ENCODE peak calls at places on chromosomes 7 and 10, in seven cellular contexts. One of them, this sample, is unnamed.
A peak's percentile ranks its signal among the peaks of the same experiment; 100 is the strongest.

GRCh38 chr7:27575647-27576046 is 87.0 kb downstream of the HIBADH start:
- DNase-seq in PC-9: no peak
- DNase-seq in K562: no peak
- DNase-seq in GM12878: no peak
- DNase-seq in fibroblast of lung: no peak
- DNase-seq in hepatocyte: peak; percentile 39
- DNase-seq in astrocyte: no peak
- DNase-seq in this sample: no peak

GRCh38 chr10:129530486-129531065 is 63.5 kb downstream of the MGMT start:
- DNase-seq in fibroblast of lung: no peak
- DNase-seq in PC-9: no peak
- DNase-seq in astrocyte: no peak
- DNase-seq in hepatocyte: no peak
- DNase-seq in GM12878: no peak
- DNase-seq in K562: no peak
- DNase-seq in this sample: no peak

GRCh38 chr10:70742537-70743429 is 42.4 kb downstream of the TBATA start:
- DNase-seq in K562: peak; percentile 67
- DNase-seq in fibroblast of lung: peak; percentile 85
- DNase-seq in hepatocyte: peak; percentile 68
- DNase-seq in astrocyte: peak; percentile 83
- DNase-seq in GM12878: no peak
- DNase-seq in PC-9: no peak
- DNase-seq in this sample: no peak

GRCh38 chr10:118106426-118106825 is 59.7 kb upstream of the RAB11FIP2 start:
- DNase-seq in PC-9: no peak
- DNase-seq in hepatocyte: peak; percentile 40
- DNase-seq in fibroblast of lung: peak; percentile 31
- DNase-seq in GM12878: no peak
- DNase-seq in astrocyte: peak; percentile 5
- DNase-seq in K562: peak; percentile 7
- DNase-seq in this sample: peak; percentile 31

GRCh38 chr10:3364768-3365480 is 192.3 kb upstream of the PITRM1 start:
- DNase-seq in GM12878: no peak
- DNase-seq in astrocyte: no peak
- DNase-seq in K562: no peak
- DNase-seq in PC-9: no peak
- DNase-seq in fibroblast of lung: no peak
- DNase-seq in hepatocyte: peak; percentile 26
- DNase-seq in this sample: no peak

GRCh38 chr7:151426486-151426905 is 13.4 kb downstream of the CRYGN start:
- DNase-seq in GM12878: no peak
- DNase-seq in K562: no peak
- DNase-seq in PC-9: no peak
- DNase-seq in fibroblast of lung: peak; percentile 96
- DNase-seq in hepatocyte: peak; percentile 68
- DNase-seq in astrocyte: peak; percentile 97
- DNase-seq in this sample: peak; percentile 68

GRCh38 chr7:7681191-7681935 is 37.0 kb downstream of the RPA3 start:
- DNase-seq in PC-9: peak; percentile 82
- DNase-seq in K562: no peak
- DNase-seq in hepatocyte: peak; percentile 65
- DNase-seq in fibroblast of lung: peak; percentile 82
- DNase-seq in astrocyte: peak; percentile 34
- DNase-seq in GM12878: peak; percentile 56
- DNase-seq in this sample: peak; percentile 81

GRCh38 chr7:50637725-50638643 is 72.8 kb upstream of the DDC start:
- DNase-seq in hepatocyte: no peak
- DNase-seq in PC-9: no peak
- DNase-seq in fibroblast of lung: peak; percentile 22
- DNase-seq in GM12878: no peak
- DNase-seq in astrocyte: peak; percentile 26
- DNase-seq in K562: no peak
- DNase-seq in this sample: no peak

GRCh38 chr10:98446121-98446655 is 547 bp downstream of the HPS1 start:
- DNase-seq in GM12878: no peak
- DNase-seq in PC-9: peak; percentile 34
- DNase-seq in K562: no peak
- DNase-seq in hepatocyte: peak; percentile 53
- DNase-seq in fibroblast of lung: peak; percentile 19
- DNase-seq in astrocyte: peak; percentile 20
- DNase-seq in this sample: peak; percentile 40

GRCh38 chr10:105647354-105647753 is 1006.3 kb downstream of the SORCS3 start:
- DNase-seq in astrocyte: no peak
- DNase-seq in fibroblast of lung: no peak
- DNase-seq in hepatocyte: no peak
- DNase-seq in PC-9: no peak
- DNase-seq in GM12878: no peak
- DNase-seq in K562: no peak
- DNase-seq in this sample: no peak

GRCh38 chr7:135427166-135427565 is 82.7 kb downstream of the CNOT4 start:
- DNase-seq in PC-9: no peak
- DNase-seq in astrocyte: no peak
- DNase-seq in GM12878: no peak
- DNase-seq in hepatocyte: no peak
- DNase-seq in K562: no peak
- DNase-seq in fibroblast of lung: no peak
- DNase-seq in this sample: no peak

GRCh38 chr10:99742240-99742639 is 10.2 kb downstream of the CUTC start:
- DNase-seq in K562: no peak
- DNase-seq in GM12878: no peak
- DNase-seq in astrocyte: no peak
- DNase-seq in hepatocyte: no peak
- DNase-seq in PC-9: no peak
- DNase-seq in fibroblast of lung: no peak
- DNase-seq in this sample: no peak

GRCh38 chr10:18665815-18666558 is 6.8 kb downstream of the ARL5B start:
- DNase-seq in fibroblast of lung: peak; percentile 26
- DNase-seq in GM12878: no peak
- DNase-seq in astrocyte: peak; percentile 35
- DNase-seq in PC-9: no peak
- DNase-seq in hepatocyte: no peak
- DNase-seq in K562: no peak
- DNase-seq in this sample: no peak

GRCh38 chr10:113780681-113781250 is 29.3 kb downstream of the PLEKHS1 start:
- DNase-seq in fibroblast of lung: no peak
- DNase-seq in GM12878: no peak
- DNase-seq in PC-9: no peak
- DNase-seq in K562: no peak
- DNase-seq in astrocyte: no peak
- DNase-seq in hepatocyte: no peak
- DNase-seq in this sample: no peak

GRCh38 chr10:123146013-123146891 is 1.7 kb upstream of the HMX2 start:
- DNase-seq in GM12878: no peak
- DNase-seq in K562: no peak
- DNase-seq in hepatocyte: no peak
- DNase-seq in fibroblast of lung: no peak
- DNase-seq in PC-9: no peak
- DNase-seq in astrocyte: no peak
- DNase-seq in this sample: no peak

GRCh38 chr7:42475082-42475481 is 238.1 kb upstream of the GLI3 start:
- DNase-seq in PC-9: no peak
- DNase-seq in hepatocyte: no peak
- DNase-seq in GM12878: no peak
- DNase-seq in astrocyte: no peak
- DNase-seq in K562: no peak
- DNase-seq in fibroblast of lung: no peak
- DNase-seq in this sample: no peak

GRCh38 chr7:89017676-89018075 is 222.1 kb upstream of the TEX47 start:
- DNase-seq in PC-9: no peak
- DNase-seq in GM12878: no peak
- DNase-seq in astrocyte: no peak
- DNase-seq in K562: no peak
- DNase-seq in fibroblast of lung: no peak
- DNase-seq in hepatocyte: no peak
- DNase-seq in this sample: no peak

GRCh38 chr7:49125246-49125645 is 200.9 kb downstream of the CDC14C start:
- DNase-seq in hepatocyte: no peak
- DNase-seq in K562: no peak
- DNase-seq in PC-9: no peak
- DNase-seq in fibroblast of lung: no peak
- DNase-seq in astrocyte: no peak
- DNase-seq in GM12878: no peak
- DNase-seq in this sample: no peak

GRCh38 chr10:64116731-64117130 is 595.5 kb downstream of the REEP3 start:
- DNase-seq in fibroblast of lung: no peak
- DNase-seq in astrocyte: no peak
- DNase-seq in hepatocyte: no peak
- DNase-seq in K562: no peak
- DNase-seq in GM12878: no peak
- DNase-seq in PC-9: no peak
- DNase-seq in this sample: no peak

GRCh38 chr7:17408245-17408903 is 109.9 kb downstream of the AHR start:
- DNase-seq in astrocyte: peak; percentile 92
- DNase-seq in K562: no peak
- DNase-seq in fibroblast of lung: peak; percentile 98
- DNase-seq in hepatocyte: peak; percentile 78
- DNase-seq in PC-9: peak; percentile 97
- DNase-seq in GM12878: no peak
- DNase-seq in this sample: no peak

DNA sequence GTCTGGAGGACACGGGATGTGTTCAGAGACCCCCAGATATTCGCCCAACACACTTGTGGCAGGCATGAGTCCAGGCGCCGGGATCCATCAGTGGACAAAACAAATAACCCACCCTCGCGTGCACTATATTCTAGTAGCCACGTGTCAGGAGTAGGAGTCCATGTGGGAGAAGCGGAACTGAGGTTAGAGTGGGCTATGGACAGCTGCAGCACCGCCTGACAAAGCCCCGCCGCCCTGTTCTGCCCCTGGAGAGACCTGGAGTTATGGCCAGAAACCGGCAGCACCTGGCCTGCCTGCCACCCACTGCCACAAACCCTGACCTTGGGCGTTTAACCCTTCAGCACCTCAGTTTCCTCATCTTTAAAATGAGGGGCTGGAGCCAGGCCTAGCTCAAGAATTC is 181.0 kb upstream of the RNF32 start:
- DNase-seq in GM12878: no peak
- DNase-seq in fibroblast of lung: no peak
- DNase-seq in hepatocyte: no peak
- DNase-seq in astrocyte: no peak
- DNase-seq in K562: no peak
- DNase-seq in PC-9: no peak
- DNase-seq in this sample: no peak
- TF ChIP-seq EZH2 in GM12878: no peak
- TF ChIP-seq EZH2 in fibroblast of lung: no peak
- TF ChIP-seq EZH2 in hepatocyte: no peak
- TF ChIP-seq EZH2 in astrocyte: no peak
- TF ChIP-seq EZH2 in K562: no peak
- TF ChIP-seq EZH2 in PC-9: no peak
- TF ChIP-seq EZH2 in this sample: no peak

GRCh38 chr10:71769279-71769823 is 4.0 kb downstream of the VSIR start:
- DNase-seq in K562: no peak
- DNase-seq in GM12878: peak; percentile 80
- DNase-seq in hepatocyte: no peak
- DNase-seq in PC-9: no peak
- DNase-seq in fibroblast of lung: no peak
- DNase-seq in astrocyte: no peak
- DNase-seq in this sample: no peak
- H3K4me3 ChIP-seq in K562: no peak overlapping the region
- H3K4me3 ChIP-seq in GM12878: peak overlapping the region; percentile 55
- H3K4me3 ChIP-seq in hepatocyte: no peak overlapping the region
- H3K4me3 ChIP-seq in PC-9: no peak overlapping the region
- H3K4me3 ChIP-seq in fibroblast of lung: peak overlapping the region; percentile 39
- H3K4me3 ChIP-seq in astrocyte: no peak overlapping the region
- H3K4me3 ChIP-seq in this sample: no peak overlapping the region

DNA sequence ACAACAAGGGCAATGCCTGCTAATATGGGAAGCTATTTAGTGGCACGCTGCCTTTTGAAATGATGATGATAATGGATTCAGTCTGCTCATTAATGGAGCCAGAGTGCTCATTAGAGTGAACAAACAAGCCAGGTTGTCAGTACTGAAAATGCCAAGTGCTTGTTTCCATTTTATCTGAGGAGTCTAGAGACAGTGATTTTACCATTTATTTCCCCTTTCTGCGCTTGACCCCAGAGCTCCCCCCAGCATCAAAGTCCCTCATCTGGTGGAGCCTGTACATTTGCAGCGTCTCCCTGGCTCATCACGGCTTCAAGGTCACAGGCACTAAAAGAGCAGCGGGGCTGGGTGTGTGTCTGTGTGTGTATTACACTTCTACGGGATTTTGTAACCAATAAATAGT is 553.9 kb downstream of the TFEC start:
- DNase-seq in GM12878: no peak
- DNase-seq in hepatocyte: peak; percentile 6
- DNase-seq in fibroblast of lung: no peak
- DNase-seq in astrocyte: no peak
- DNase-seq in K562: no peak
- DNase-seq in PC-9: no peak
- DNase-seq in this sample: no peak
- TF ChIP-seq EZH2 in GM12878: no peak
- TF ChIP-seq EZH2 in hepatocyte: no peak
- TF ChIP-seq EZH2 in fibroblast of lung: no peak
- TF ChIP-seq EZH2 in astrocyte: no peak
- TF ChIP-seq EZH2 in K562: no peak
- TF ChIP-seq EZH2 in PC-9: no peak
- TF ChIP-seq EZH2 in this sample: no peak

GRCh38 chr10:34710391-34710751 is 104.7 kb downstream of the PARD3 start:
- DNase-seq in hepatocyte: no peak
- DNase-seq in K562: no peak
- DNase-seq in fibroblast of lung: peak; percentile 77
- DNase-seq in PC-9: peak; percentile 65
- DNase-seq in GM12878: no peak
- DNase-seq in astrocyte: peak; percentile 68
- DNase-seq in this sample: peak; percentile 30
- H3K4me3 ChIP-seq in hepatocyte: no peak overlapping the region
- H3K4me3 ChIP-seq in K562: no peak overlapping the region
- H3K4me3 ChIP-seq in fibroblast of lung: no peak overlapping the region
- H3K4me3 ChIP-seq in PC-9: no peak overlapping the region
- H3K4me3 ChIP-seq in GM12878: no peak overlapping the region
- H3K4me3 ChIP-seq in astrocyte: no peak overlapping the region
- H3K4me3 ChIP-seq in this sample: no peak overlapping the region

GRCh38 chr7:99472561-99473314 is at the start of gene ZNF789:
- DNase-seq in K562: peak; percentile 99
- DNase-seq in fibroblast of lung: peak; percentile 96
- DNase-seq in astrocyte: peak; percentile 88
- DNase-seq in PC-9: peak; percentile 91
- DNase-seq in hepatocyte: peak; percentile 99
- DNase-seq in GM12878: peak; percentile 70
- DNase-seq in this sample: peak; percentile 99
- TF ChIP-seq EZH2 in K562: no peak
- TF ChIP-seq EZH2 in fibroblast of lung: no peak
- TF ChIP-seq EZH2 in astrocyte: no peak
- TF ChIP-seq EZH2 in PC-9: no peak
- TF ChIP-seq EZH2 in hepatocyte: no peak
- TF ChIP-seq EZH2 in GM12878: no peak
- TF ChIP-seq EZH2 in this sample: no peak

This sample was measured in A673.